ENCODE peak calls at places on chromosomes 13 and 19, in seven cellular contexts. O is mesenchymal stem cell, X is adrenal gland, W is kidney, T is GM23338, J is thoracic aorta, L is breast epithelium. A is an unnamed sample. For H3K4me1, the result is how much of the 10 kb centered on the place peaks cover.

GRCh38 chr13:28606466-28606865 is 52.5 kb upstream of the POMP start:
- DNase-seq in O (peak), T (no peak), L (no peak), J (no peak), W (no peak), X (no peak), A (no peak)

GRCh38 chr13:111586291-111586690 is 265.8 kb downstream of the TEX29 start:
- DNase-seq in L (no peak), J (no peak), X (no peak), W (peak), T (no peak), O (no peak), A (no peak)

GRCh38 chr19:17337675-17338439 is 504 bp downstream of the GTPBP3 start:
- DNase-seq in J (no peak), O (no peak), X (no peak), T (peak), W (peak), L (no peak), A (no peak)

GRCh38 chr19:1451916-1452801 is 2.2 kb downstream of the APC2 start:
- DNase-seq in X (no peak), W (no peak), L (no peak), J (no peak), T (peak), O (no peak), A (no peak)

GRCh38 chr13:113658836-113659235 is 838 bp upstream of the ATP4B start:
- DNase-seq in L (no peak), W (peak), J (no peak), X (no peak), T (no peak), O (no peak), A (peak)

GRCh38 chr19:34661357-34661756 is 15.6 kb downstream of the SCGB2B2 start:
- DNase-seq in O (no peak), L (no peak), T (no peak), X (no peak), W (no peak), J (no peak), A (no peak)

GRCh38 chr19:42334697-42335373 is 9.4 kb downstream of the MEGF8 start:
- DNase-seq in X (no peak), T (no peak), W (no peak), L (no peak), O (no peak), J (no peak), A (no peak)

GRCh38 chr13:66111628-66112027 is 1118.5 kb downstream of the PCDH9 start:
- DNase-seq in J (no peak), X (no peak), O (no peak), T (peak), L (no peak), W (no peak), A (no peak)

GRCh38 chr19:48739835-48740704 is at the start of gene RASIP1:
- DNase-seq in L (no peak), O (no peak), X (no peak), W (peak), T (no peak), J (no peak), A (no peak)

GRCh38 chr13:48402325-48402962 is 10.5 kb downstream of the LPAR6 start:
- DNase-seq in T (no peak), J (no peak), O (no peak), W (no peak), L (no peak), X (no peak), A (no peak)
- H3K4me1 ChIP-seq in T (under half), J (half or more), O (under half), W (under half), L (under half), X (under half), A (under half)

DNA sequence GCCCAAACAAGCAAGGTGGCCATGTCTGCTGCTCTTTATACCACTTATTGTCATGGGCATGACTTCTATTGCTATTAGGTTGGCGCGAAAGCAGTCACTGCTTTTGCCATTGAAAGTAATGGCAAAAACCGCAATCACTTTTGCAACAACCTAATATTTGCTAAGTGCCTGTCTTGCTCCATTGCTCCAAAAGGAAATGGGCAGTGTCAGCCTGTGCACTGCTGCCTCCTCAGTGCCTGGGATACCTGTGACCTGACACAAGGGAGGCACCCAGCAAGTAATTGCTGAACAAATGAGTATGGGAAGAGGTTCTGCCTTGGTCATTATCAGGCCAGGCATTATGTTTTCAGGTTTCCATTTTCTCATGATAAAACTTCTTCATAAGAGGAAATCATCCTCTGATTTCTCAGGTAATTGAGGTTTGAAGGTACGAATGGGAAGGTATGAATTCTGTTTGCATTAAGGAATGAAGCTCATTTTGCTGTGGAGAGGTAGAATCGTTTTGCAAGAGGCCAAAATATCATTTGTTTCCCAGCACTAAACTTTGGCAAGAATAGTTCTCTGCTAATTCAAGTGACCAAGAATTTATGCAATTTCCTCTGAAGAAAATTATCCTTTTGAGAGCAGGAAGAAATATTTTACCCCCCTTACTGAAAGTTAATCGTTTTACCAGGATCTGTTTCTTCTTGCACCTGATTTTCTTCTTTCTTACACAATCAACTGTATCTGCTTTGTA is 128.3 kb upstream of the SPRY2 start:
- DNase-seq in L (no peak), W (no peak), X (no peak), O (peak), T (no peak), J (no peak), A (no peak)
- H3K4me1 ChIP-seq in L (under half), W (under half), X (under half), O (under half), T (under half), J (under half), A (under half)

GRCh38 chr13:49630580-49630979 is 2.3 kb downstream of the ARL11 start:
- DNase-seq in W (no peak), O (no peak), J (no peak), T (no peak), X (no peak), L (no peak), A (no peak)

GRCh38 chr13:49629947-49630346 is 1.6 kb downstream of the ARL11 start:
- DNase-seq in T (no peak), J (no peak), L (no peak), W (no peak), O (peak), X (no peak), A (no peak)

GRCh38 chr13:49625392-49626137 is 2.7 kb upstream of the ARL11 start:
- DNase-seq in J (no peak), T (no peak), X (peak), L (no peak), O (no peak), W (no peak), A (no peak)

GRCh38 chr13:49629196-49629938 is 1.1 kb downstream of the ARL11 start:
- DNase-seq in L (no peak), T (no peak), W (no peak), X (no peak), O (peak), J (no peak), A (no peak)

DNA sequence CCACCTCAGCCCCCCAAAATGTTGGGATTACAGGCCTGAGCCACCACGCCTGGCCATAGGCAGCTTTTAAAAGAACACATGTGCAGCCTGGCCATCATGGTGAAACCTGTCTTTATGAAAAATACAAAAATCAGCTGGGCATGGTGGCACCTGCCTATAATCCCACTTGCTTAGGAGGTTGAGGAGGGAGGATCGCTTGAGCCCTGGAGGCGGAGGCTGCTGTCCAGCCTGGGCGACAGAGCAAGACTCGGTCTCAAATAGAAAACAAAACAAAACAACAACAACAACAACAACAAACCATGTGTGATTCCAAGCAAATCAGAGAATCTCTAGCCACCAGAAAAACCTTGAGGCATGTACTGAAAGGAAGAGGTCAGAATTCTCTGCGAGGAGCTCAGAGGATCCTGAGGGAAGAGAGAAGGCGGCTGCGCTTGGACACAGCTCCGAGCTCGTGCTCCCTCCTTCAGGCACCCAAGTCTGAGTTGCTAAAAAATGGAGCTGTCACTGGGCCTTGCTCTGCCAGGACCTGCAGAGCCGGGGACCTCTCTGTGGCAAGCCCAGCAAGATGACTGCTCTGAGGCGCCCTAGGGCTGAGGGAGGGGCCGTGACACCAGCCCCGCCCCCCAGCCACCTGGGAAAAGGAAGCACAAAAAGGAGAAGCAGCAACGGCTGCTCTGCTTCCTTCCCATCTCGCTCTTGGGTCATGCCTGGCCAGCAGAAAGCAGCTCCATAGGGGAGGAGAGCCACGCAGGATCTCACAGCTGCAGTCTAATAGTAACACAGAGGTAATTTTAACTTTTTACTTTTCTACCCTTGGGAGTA is at the start of gene ARL11:
- DNase-seq in W (no peak), J (no peak), X (peak), O (no peak), L (peak), T (peak), A (peak)
- H3K4me1 ChIP-seq in W (under half), J (under half), X (under half), O (under half), L (under half), T (under half), A (under half)

GRCh38 chr19:29677001-29677781 is 11.9 kb downstream of the PLEKHF1 start:
- DNase-seq in X (no peak), J (no peak), T (peak), O (no peak), L (no peak), W (peak), A (peak)

GRCh38 chr19:29674374-29675119 is 9.3 kb downstream of the PLEKHF1 start:
- DNase-seq in X (no peak), T (no peak), W (peak), J (no peak), L (no peak), O (no peak), A (no peak)

GRCh38 chr19:29676586-29676985 is 11.3 kb downstream of the PLEKHF1 start:
- DNase-seq in X (no peak), O (no peak), W (peak), T (no peak), J (no peak), L (no peak), A (peak)

GRCh38 chr19:29675120-29675649 is 9.9 kb downstream of the PLEKHF1 start:
- DNase-seq in L (no peak), T (no peak), J (no peak), W (peak), X (no peak), O (no peak), A (no peak)

GRCh38 chr19:29675650-29676186 is 10.5 kb downstream of the PLEKHF1 start:
- DNase-seq in O (no peak), T (no peak), W (peak), L (no peak), X (no peak), J (no peak), A (peak)
- H3K4me1 ChIP-seq in O (under half), T (under half), W (under half), L (under half), X (under half), J (half or more), A (half or more)

GRCh38 chr13:98489446-98490194 is 87.3 kb downstream of the STK24 start:
- DNase-seq in X (no peak), J (no peak), L (no peak), W (no peak), T (no peak), O (no peak), A (no peak)
- H3K4me1 ChIP-seq in X (under half), J (under half), L (under half), W (under half), T (half or more), O (under half), A (half or more)

DNA sequence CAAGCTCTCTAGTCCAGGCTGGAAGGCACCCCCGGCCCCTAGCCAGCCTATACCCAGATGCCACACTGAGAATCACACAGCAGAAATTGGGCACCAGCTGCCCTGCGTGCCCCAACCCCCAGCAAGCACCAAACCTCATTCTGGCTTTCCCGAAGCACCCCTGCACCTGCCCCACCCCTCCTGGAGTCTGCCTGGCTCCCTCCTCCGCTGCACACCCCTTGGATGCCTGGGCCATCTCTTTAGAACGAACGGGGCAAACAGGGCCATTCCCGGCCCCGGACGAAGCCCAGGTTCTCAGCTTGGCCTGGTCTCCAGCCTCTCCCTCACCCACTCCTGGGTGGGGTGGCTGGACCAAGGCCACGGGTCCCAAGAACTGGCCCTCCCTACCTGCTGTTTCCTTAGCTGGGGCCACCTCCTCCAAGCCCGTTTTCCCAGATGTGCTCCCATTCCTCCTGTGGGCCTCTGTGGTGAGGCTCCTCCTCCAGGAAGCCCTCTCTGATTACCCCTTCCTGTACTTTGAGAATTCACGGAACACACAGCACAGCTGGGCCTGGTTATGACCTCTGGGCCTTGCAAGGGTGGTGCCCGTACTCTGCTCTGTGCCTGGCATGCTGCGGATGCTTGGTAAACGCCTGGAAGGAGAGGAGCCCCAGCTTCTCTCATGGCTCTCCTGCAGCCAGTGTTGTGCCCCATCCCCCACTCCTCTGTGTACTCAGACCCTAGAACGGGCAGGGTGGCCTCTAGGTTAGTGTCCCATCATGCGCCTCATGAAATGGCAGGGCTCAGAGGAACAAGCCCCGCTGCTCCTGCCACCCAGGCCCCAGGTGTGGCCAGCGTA is 21.4 kb downstream of the CEBPG start:
- DNase-seq in J (no peak), W (peak), X (no peak), L (no peak), O (no peak), T (no peak), A (no peak)
- H3K4me1 ChIP-seq in J (under half), W (under half), X (under half), L (under half), O (half or more), T (under half), A (half or more)

GRCh38 chr19:29712744-29713516 is 2.1 kb downstream of the C19orf12 start:
- DNase-seq in O (no peak), X (no peak), J (no peak), L (no peak), T (no peak), W (peak), A (no peak)

GRCh38 chr19:29714371-29714952 is 599 bp downstream of the C19orf12 start:
- DNase-seq in T (no peak), L (no peak), J (no peak), O (no peak), X (no peak), W (no peak), A (peak)

GRCh38 chr19:29717051-29717450 is 2.0 kb upstream of the C19orf12 start:
- DNase-seq in O (no peak), J (no peak), X (no peak), W (peak), T (no peak), L (no peak), A (no peak)

GRCh38 chr19:29714953-29715694 is at the start of gene C19orf12:
- DNase-seq in O (peak), X (peak), T (peak), J (no peak), W (peak), L (no peak), A (peak)

GRCh38 chr19:29715695-29716581 is 877 bp upstream of the C19orf12 start:
- DNase-seq in W (peak), T (peak), O (peak), J (no peak), L (no peak), X (no peak), A (no peak)
- H3K4me1 ChIP-seq in W (under half), T (under half), O (under half), J (under half), L (under half), X (under half), A (under half)

DNA sequence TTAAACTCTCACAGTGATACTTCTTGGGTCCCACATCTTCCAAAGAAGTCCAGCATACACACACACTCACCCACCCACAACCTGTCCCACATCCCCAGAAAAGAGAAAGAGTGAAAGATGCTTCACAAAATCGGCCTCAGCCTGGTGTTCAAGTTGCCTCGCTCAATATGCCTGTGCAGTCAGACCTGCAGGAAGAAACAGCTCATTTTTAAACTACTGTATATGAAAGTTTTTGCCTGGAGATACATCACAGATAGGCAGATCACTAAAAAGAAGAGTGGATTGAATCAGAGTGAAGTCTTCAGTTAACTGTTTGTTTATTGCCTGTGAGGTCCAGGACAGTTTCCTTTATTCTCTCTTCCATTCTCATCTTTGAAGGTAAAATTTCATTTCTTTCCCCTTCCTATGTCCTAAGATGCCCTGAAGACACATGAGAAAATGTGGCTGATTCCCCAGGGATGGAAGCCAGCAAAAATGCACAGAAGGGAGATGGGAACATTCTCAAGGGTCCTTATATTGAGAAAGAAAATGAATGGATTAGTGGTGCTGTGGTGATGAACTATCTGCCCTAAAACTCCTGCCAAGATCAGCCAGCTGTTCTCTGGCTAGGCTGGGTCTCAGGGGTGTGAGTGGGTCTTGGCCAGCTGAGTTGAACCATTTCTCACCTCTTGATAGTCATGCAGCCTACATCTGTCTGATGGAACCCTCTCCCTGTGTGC is 259.0 kb downstream of the ITGBL1 start:
- DNase-seq in W (no peak), T (no peak), X (no peak), J (no peak), L (no peak), O (no peak), A (peak)
- H3K4me1 ChIP-seq in W (under half), T (under half), X (under half), J (under half), L (under half), O (under half), A (under half)